ENCODE peak calls at places on chromosomes 11 and 22, in eight cellular contexts. O is putamen, B is fibroblast of the aortic adventitia, E is pancreas, Y is ovary, V is HT-29, F is HuH-7.5, Q is AG04450. K is an unnamed sample.

GRCh38 chr22:39493759-39494158 is 8.3 kb upstream of the MIEF1 start:
- DNase-seq in Y (no peak), O (no peak), B (peak; percentile 80), F (no peak), Q (peak; percentile 75), E (no peak), V (no peak), K (no peak)

GRCh38 chr22:23262474-23263332 is 82.4 kb downstream of the BCR start:
- DNase-seq in F (no peak), E (no peak), O (no peak), V (no peak), B (no peak), Y (no peak), Q (no peak), K (no peak)

GRCh38 chr11:130476200-130476921 is 27.9 kb downstream of the ADAMTS15 start:
- DNase-seq in O (peak; percentile 71), B (no peak), Q (no peak), V (no peak), Y (no peak), E (no peak), F (no peak), K (no peak)

GRCh38 chr11:95182397-95182796 is 48.6 kb downstream of the SESN3 start:
- DNase-seq in V (no peak), B (no peak), F (no peak), Y (no peak), Q (no peak), E (no peak), O (no peak), K (no peak)

GRCh38 chr22:45211435-45211834 is 29.3 kb downstream of the KIAA0930 start:
- DNase-seq in F (no peak), Q (no peak), E (no peak), V (no peak), Y (no peak), O (no peak), B (no peak), K (no peak)

GRCh38 chr11:17985517-17985916 is 27.3 kb downstream of the SERGEF start:
- DNase-seq in F (no peak), V (peak; percentile 36), O (no peak), E (peak; percentile 42), B (peak; percentile 72), Y (no peak), Q (no peak), K (no peak)

GRCh38 chr11:117221775-117222517 is 9.9 kb downstream of the PCSK7 start:
- DNase-seq in Q (no peak), V (peak; percentile 92), F (no peak), O (no peak), B (peak; percentile 70), E (peak; percentile 46), Y (peak; percentile 85), K (no peak)

GRCh38 chr11:16613401-16614381 is 124.8 kb upstream of the C11orf58 start:
- DNase-seq in E (peak; percentile 90), O (peak; percentile 88), F (peak; percentile 79), V (peak; percentile 92), Y (peak; percentile 82), Q (peak; percentile 68), B (peak; percentile 75), K (peak; percentile 70)

GRCh38 chr11:9789919-9790318 is 126.0 kb downstream of the SWAP70 start:
- DNase-seq in V (no peak), Q (no peak), F (no peak), B (no peak), Y (no peak), O (no peak), E (no peak), K (no peak)

GRCh38 chr11:43756575-43756974 is 76.0 kb downstream of the HSD17B12 start:
- DNase-seq in V (no peak), O (no peak), F (no peak), Q (peak; percentile 33), B (peak; percentile 23), E (no peak), Y (no peak), K (no peak)

GRCh38 chr11:67507242-67507890 is 596 bp downstream of the CDK2AP2 start:
- DNase-seq in B (peak; percentile 67), O (peak; percentile 60), E (no peak), Y (no peak), Q (peak; percentile 29), F (peak; percentile 98), V (peak; percentile 83), K (no peak)

GRCh38 chr11:43327987-43328386 is 16.2 kb downstream of the API5 start:
- DNase-seq in F (no peak), Q (peak; percentile 89), E (peak; percentile 58), O (no peak), V (peak; percentile 85), B (peak; percentile 94), Y (no peak), K (no peak)

GRCh38 chr11:110759972-110760381 is 47.7 kb upstream of the ARHGAP20 start:
- DNase-seq in O (no peak), Q (no peak), B (peak; percentile 91), V (no peak), Y (no peak), E (no peak), F (no peak), K (no peak)

GRCh38 chr11:92886243-92886905 is 83.1 kb upstream of the MTNR1B start:
- DNase-seq in Q (peak; percentile 11), F (peak; percentile 73), O (peak; percentile 59), V (peak; percentile 81), E (peak; percentile 53), Y (no peak), B (peak; percentile 51), K (peak; percentile 71)

GRCh38 chr22:30866216-30866615 is 102.4 kb downstream of the MORC2 start:
- DNase-seq in O (no peak), B (no peak), E (no peak), V (no peak), Q (no peak), Y (no peak), F (no peak), K (no peak)

GRCh38 chr11:122656631-122657101 is 1.1 kb downstream of the UBASH3B start:
- DNase-seq in Q (no peak), B (peak; percentile 52), O (peak; percentile 63), Y (peak; percentile 20), F (peak; percentile 28), E (peak; percentile 22), V (peak; percentile 84), K (peak; percentile 19)

GRCh38 chr11:123526027-123526805 is 96.1 kb downstream of the GRAMD1B start:
- DNase-seq in O (peak; percentile 38), Q (no peak), E (no peak), Y (no peak), B (no peak), F (no peak), V (no peak), K (no peak)

GRCh38 chr22:36853407-36854099 is 7.3 kb upstream of the NCF4 start:
- DNase-seq in Y (no peak), E (peak; percentile 47), V (peak; percentile 45), O (peak; percentile 31), F (peak; percentile 33), B (peak; percentile 32), Q (no peak), K (peak; percentile 67)

GRCh38 chr22:42611076-42611475 is 3.6 kb downstream of the POLDIP3 start:
- DNase-seq in E (no peak), O (no peak), Q (no peak), Y (no peak), F (no peak), V (no peak), B (no peak), K (no peak)

GRCh38 chr22:28207281-28208030 is 288.4 kb upstream of the PITPNB start:
- DNase-seq in Q (no peak), B (peak; percentile 43), Y (no peak), O (no peak), F (no peak), E (no peak), V (no peak), K (no peak)

GRCh38 chr22:37338539-37339246 is 56.4 kb downstream of the CYTH4 start:
- DNase-seq in O (no peak), Y (no peak), B (no peak), V (no peak), Q (no peak), F (no peak), E (no peak), K (no peak)

K was measured in Kasumi-1.